ENCODE peak calls at places on chromosomes 13 and 19, in eight cellular contexts. One of them, this sample, is unnamed.

GRCh38 chr13:107144432-107144831 is 576.5 kb upstream of the ARGLU1 start:
- DNase-seq in activated T-cell treated with anti-CD3 and anti-CD28 coated beads for 24 hours: no peak
- DNase-seq in transverse colon: no peak
- DNase-seq in CD4-positive, alpha-beta T cell: no peak
- DNase-seq in HT1080: no peak
- DNase-seq in NCI-H2171: no peak
- DNase-seq in NT2/D1: no peak
- DNase-seq in LHCN-M2: no peak
- DNase-seq in this sample: no peak

GRCh38 chr19:54418030-54418929 is 3.0 kb downstream of the TTYH1 start:
- DNase-seq in HT1080: peak; percentile 29
- DNase-seq in LHCN-M2: peak; percentile 12
- DNase-seq in CD4-positive, alpha-beta T cell: no peak
- DNase-seq in activated T-cell treated with anti-CD3 and anti-CD28 coated beads for 24 hours: no peak
- DNase-seq in NCI-H2171: no peak
- DNase-seq in transverse colon: no peak
- DNase-seq in NT2/D1: no peak
- DNase-seq in this sample: no peak

GRCh38 chr19:3034845-3035541 is 5.9 kb upstream of the TLE2 start:
- DNase-seq in activated T-cell treated with anti-CD3 and anti-CD28 coated beads for 24 hours: peak; percentile 37
- DNase-seq in CD4-positive, alpha-beta T cell: no peak
- DNase-seq in transverse colon: peak; percentile 64
- DNase-seq in NT2/D1: no peak
- DNase-seq in HT1080: peak; percentile 24
- DNase-seq in LHCN-M2: peak; percentile 51
- DNase-seq in NCI-H2171: no peak
- DNase-seq in this sample: no peak

GRCh38 chr13:64164435-64164834 is 2748.8 kb upstream of the PCDH20 start:
- DNase-seq in transverse colon: no peak
- DNase-seq in NT2/D1: no peak
- DNase-seq in HT1080: no peak
- DNase-seq in NCI-H2171: no peak
- DNase-seq in LHCN-M2: no peak
- DNase-seq in CD4-positive, alpha-beta T cell: no peak
- DNase-seq in activated T-cell treated with anti-CD3 and anti-CD28 coated beads for 24 hours: no peak
- DNase-seq in this sample: no peak

GRCh38 chr19:55461259-55461973 is at the start of gene ISOC2:
- DNase-seq in NT2/D1: peak; percentile 98
- DNase-seq in LHCN-M2: peak; percentile 99
- DNase-seq in activated T-cell treated with anti-CD3 and anti-CD28 coated beads for 24 hours: peak; percentile 100
- DNase-seq in NCI-H2171: peak; percentile 99
- DNase-seq in CD4-positive, alpha-beta T cell: peak; percentile 100
- DNase-seq in HT1080: peak; percentile 99
- DNase-seq in transverse colon: peak; percentile 100
- DNase-seq in this sample: peak; percentile 99

GRCh38 chr19:51726049-51726448 is 2.3 kb upstream of the HAS1 start:
- DNase-seq in LHCN-M2: peak; percentile 96
- DNase-seq in CD4-positive, alpha-beta T cell: no peak
- DNase-seq in HT1080: peak; percentile 40
- DNase-seq in activated T-cell treated with anti-CD3 and anti-CD28 coated beads for 24 hours: no peak
- DNase-seq in transverse colon: peak; percentile 17
- DNase-seq in NT2/D1: no peak
- DNase-seq in NCI-H2171: no peak
- DNase-seq in this sample: no peak

GRCh38 chr19:1851581-1852293 is 3.5 kb upstream of the REXO1 start:
- DNase-seq in CD4-positive, alpha-beta T cell: peak; percentile 78
- DNase-seq in transverse colon: no peak
- DNase-seq in activated T-cell treated with anti-CD3 and anti-CD28 coated beads for 24 hours: no peak
- DNase-seq in NT2/D1: no peak
- DNase-seq in NCI-H2171: no peak
- DNase-seq in LHCN-M2: no peak
- DNase-seq in HT1080: no peak
- DNase-seq in this sample: no peak

GRCh38 chr19:36097036-36097435 is 13.9 kb upstream of the OVOL3 start:
- DNase-seq in NT2/D1: no peak
- DNase-seq in NCI-H2171: no peak
- DNase-seq in LHCN-M2: no peak
- DNase-seq in activated T-cell treated with anti-CD3 and anti-CD28 coated beads for 24 hours: no peak
- DNase-seq in HT1080: no peak
- DNase-seq in CD4-positive, alpha-beta T cell: no peak
- DNase-seq in transverse colon: no peak
- DNase-seq in this sample: no peak

GRCh38 chr19:23512151-23512925 is 117.1 kb upstream of the ZNF91 start:
- DNase-seq in NCI-H2171: no peak
- DNase-seq in HT1080: no peak
- DNase-seq in NT2/D1: no peak
- DNase-seq in LHCN-M2: no peak
- DNase-seq in transverse colon: no peak
- DNase-seq in CD4-positive, alpha-beta T cell: no peak
- DNase-seq in activated T-cell treated with anti-CD3 and anti-CD28 coated beads for 24 hours: no peak
- DNase-seq in this sample: no peak

GRCh38 chr13:112756081-112756480 is 66.2 kb downstream of the ATP11A start:
- DNase-seq in HT1080: no peak
- DNase-seq in NT2/D1: no peak
- DNase-seq in LHCN-M2: no peak
- DNase-seq in transverse colon: no peak
- DNase-seq in CD4-positive, alpha-beta T cell: no peak
- DNase-seq in activated T-cell treated with anti-CD3 and anti-CD28 coated beads for 24 hours: no peak
- DNase-seq in NCI-H2171: no peak
- DNase-seq in this sample: no peak

GRCh38 chr19:18814063-18814462 is 17.7 kb upstream of the UPF1 start:
- DNase-seq in NCI-H2171: no peak
- DNase-seq in activated T-cell treated with anti-CD3 and anti-CD28 coated beads for 24 hours: no peak
- DNase-seq in LHCN-M2: no peak
- DNase-seq in transverse colon: no peak
- DNase-seq in CD4-positive, alpha-beta T cell: no peak
- DNase-seq in HT1080: no peak
- DNase-seq in NT2/D1: no peak
- DNase-seq in this sample: no peak

GRCh38 chr13:113015826-113016525 is 47.0 kb downstream of the MCF2L start:
- DNase-seq in CD4-positive, alpha-beta T cell: no peak
- DNase-seq in NT2/D1: no peak
- DNase-seq in HT1080: no peak
- DNase-seq in transverse colon: no peak
- DNase-seq in activated T-cell treated with anti-CD3 and anti-CD28 coated beads for 24 hours: no peak
- DNase-seq in NCI-H2171: no peak
- DNase-seq in LHCN-M2: no peak
- DNase-seq in this sample: no peak

GRCh38 chr13:27588405-27588804 is 31.9 kb downstream of the LNX2 start:
- DNase-seq in CD4-positive, alpha-beta T cell: no peak
- DNase-seq in HT1080: no peak
- DNase-seq in activated T-cell treated with anti-CD3 and anti-CD28 coated beads for 24 hours: no peak
- DNase-seq in NCI-H2171: no peak
- DNase-seq in LHCN-M2: no peak
- DNase-seq in NT2/D1: no peak
- DNase-seq in transverse colon: no peak
- DNase-seq in this sample: no peak

GRCh38 chr13:24764276-24764630 is 284 bp downstream of the RNF17 start:
- DNase-seq in activated T-cell treated with anti-CD3 and anti-CD28 coated beads for 24 hours: no peak
- DNase-seq in LHCN-M2: no peak
- DNase-seq in CD4-positive, alpha-beta T cell: no peak
- DNase-seq in transverse colon: no peak
- DNase-seq in NCI-H2171: no peak
- DNase-seq in NT2/D1: no peak
- DNase-seq in HT1080: peak; percentile 78
- DNase-seq in this sample: no peak

GRCh38 chr13:88162076-88162702 is 491.0 kb downstream of the SLITRK5 start:
- DNase-seq in CD4-positive, alpha-beta T cell: no peak
- DNase-seq in HT1080: no peak
- DNase-seq in LHCN-M2: no peak
- DNase-seq in NCI-H2171: no peak
- DNase-seq in activated T-cell treated with anti-CD3 and anti-CD28 coated beads for 24 hours: no peak
- DNase-seq in NT2/D1: no peak
- DNase-seq in transverse colon: no peak
- DNase-seq in this sample: no peak

GRCh38 chr19:17390665-17391370 is 3.2 kb downstream of the CCDC194 start:
- DNase-seq in activated T-cell treated with anti-CD3 and anti-CD28 coated beads for 24 hours: peak; percentile 88
- DNase-seq in NT2/D1: peak; percentile 93
- DNase-seq in HT1080: peak; percentile 80
- DNase-seq in NCI-H2171: peak; percentile 89
- DNase-seq in transverse colon: peak; percentile 93
- DNase-seq in CD4-positive, alpha-beta T cell: peak; percentile 83
- DNase-seq in LHCN-M2: peak; percentile 81
- DNase-seq in this sample: peak; percentile 83

GRCh38 chr19:53193534-53194222 is 520 bp upstream of the ZNF665 start:
- DNase-seq in HT1080: no peak
- DNase-seq in transverse colon: no peak
- DNase-seq in NT2/D1: no peak
- DNase-seq in LHCN-M2: no peak
- DNase-seq in NCI-H2171: no peak
- DNase-seq in activated T-cell treated with anti-CD3 and anti-CD28 coated beads for 24 hours: no peak
- DNase-seq in CD4-positive, alpha-beta T cell: no peak
- DNase-seq in this sample: no peak